ENCODE peak calls at places on chromosomes 5 and 9, in five cellular contexts. A, J, B, V and O are unnamed samples.

GRCh38 chr9:134330590-134330989 is 4.3 kb downstream of the RXRA start:
- DNase-seq in A (no peak), J (no peak), B (no peak), V (no peak), O (no peak)

GRCh38 chr5:59829389-59829788 is 64.1 kb downstream of the PDE4D start:
- DNase-seq in A (no peak), J (no peak), B (no peak), V (no peak), O (peak)

GRCh38 chr9:34311499-34312225 is 17.4 kb downstream of the KIF24 start:
- DNase-seq in A (no peak), J (no peak), B (no peak), V (no peak), O (no peak)

GRCh38 chr9:113875917-113876805 is at the start of gene ZNF618:
- DNase-seq in A (no peak), J (no peak), B (no peak), V (no peak), O (no peak)

GRCh38 chr9:104227108-104227507 is 133.0 kb downstream of the SMC2 start:
- DNase-seq in A (no peak), J (no peak), B (no peak), V (no peak), O (peak)

GRCh38 chr9:98146101-98146991 is 27.3 kb upstream of the TRIM14 start:
- DNase-seq in A (no peak), J (no peak), B (peak), V (no peak), O (peak)

GRCh38 chr5:150209020-150209635 is 19.3 kb downstream of the SLC6A7 start:
- DNase-seq in A (no peak), J (no peak), B (no peak), V (no peak), O (peak)

GRCh38 chr5:88923623-88924619 is 40.9 kb upstream of the MEF2C start:
- DNase-seq in A (no peak), J (no peak), B (no peak), V (no peak), O (no peak)

GRCh38 chr5:44275908-44276307 is 113.3 kb downstream of the FGF10 start:
- DNase-seq in A (no peak), J (no peak), B (no peak), V (no peak), O (no peak)

GRCh38 chr5:86979801-86980510 is 287.7 kb upstream of the RASA1 start:
- DNase-seq in A (no peak), J (no peak), B (peak), V (no peak), O (peak)

GRCh38 chr5:39187873-39188731 is 31.3 kb downstream of the FYB1 start:
- DNase-seq in A (peak), J (no peak), B (no peak), V (no peak), O (no peak)

GRCh38 chr9:4831119-4831518 is 38.4 kb downstream of the RCL1 start:
- DNase-seq in A (no peak), J (no peak), B (no peak), V (no peak), O (no peak)

GRCh38 chr9:129456549-129457324 is 164.2 kb downstream of the C9orf50 start:
- DNase-seq in A (no peak), J (no peak), B (no peak), V (no peak), O (no peak)

GRCh38 chr5:141430332-141431113 is at the start of gene PCDHGA12:
- DNase-seq in A (no peak), J (no peak), B (no peak), V (no peak), O (peak)

GRCh38 chr9:108445431-108446018 is 410.3 kb downstream of the ACTL7B start:
- DNase-seq in A (no peak), J (no peak), B (no peak), V (no peak), O (no peak)

GRCh38 chr9:114721491-114722362 is 39.7 kb upstream of the TEX48 start:
- DNase-seq in A (no peak), J (no peak), B (no peak), V (no peak), O (no peak)

GRCh38 chr5:154858972-154859950 is 834 bp downstream of the CNOT8 start:
- DNase-seq in A (peak), J (no peak), B (peak), V (no peak), O (no peak)

GRCh38 chr9:120997502-120997901 is 52.6 kb downstream of the C5 start:
- DNase-seq in A (no peak), J (no peak), B (no peak), V (no peak), O (no peak)

GRCh38 chr5:29588276-29588675 is 1605.2 kb upstream of the CDH6 start:
- DNase-seq in A (no peak), J (no peak), B (no peak), V (no peak), O (no peak)

GRCh38 chr9:84068872-84069271 is 88.3 kb downstream of the RMI1 start:
- DNase-seq in A (no peak), J (no peak), B (no peak), V (no peak), O (no peak)

GRCh38 chr5:61964199-61964598 is 341.8 kb upstream of the KIF2A start:
- DNase-seq in A (no peak), J (no peak), B (no peak), V (no peak), O (peak)

GRCh38 chr5:87277279-87277835 is 9.7 kb downstream of the RASA1 start:
- DNase-seq in A (no peak), J (no peak), B (peak), V (no peak), O (no peak)

GRCh38 chr9:36845844-36846243 is 188.2 kb downstream of the PAX5 start:
- DNase-seq in A (no peak), J (no peak), B (no peak), V (no peak), O (no peak)

GRCh38 chr5:179132586-179133355 is 72.6 kb downstream of the ZNF354C start:
- DNase-seq in A (no peak), J (no peak), B (no peak), V (no peak), O (no peak)

GRCh38 chr9:108850293-108850897 is 5.4 kb downstream of the ACTL7B start:
- DNase-seq in A (no peak), J (no peak), B (peak), V (no peak), O (no peak)

GRCh38 chr5:67985686-67986387 is 229.7 kb upstream of the PIK3R1 start:
- DNase-seq in A (no peak), J (no peak), B (no peak), V (no peak), O (peak)

GRCh38 chr9:131096490-131097258 is at the start of gene AIF1L:
- DNase-seq in A (no peak), J (peak), B (no peak), V (no peak), O (no peak)

GRCh38 chr9:122056484-122056883 is 36.6 kb downstream of the TTLL11 start:
- DNase-seq in A (no peak), J (no peak), B (no peak), V (no peak), O (no peak)